ENCODE peak calls at places on chromosome 14, in eight cellular contexts. One of them, this sample, is unnamed.

GRCh38 chr14:104044016-104044415 is 41.5 kb upstream of the ASPG start:
- DNase-seq in GM23338: no peak
- DNase-seq in OCI-LY7: no peak
- DNase-seq in SK-N-SH: no peak
- DNase-seq in HCT116: no peak
- DNase-seq in MM.1S: no peak
- DNase-seq in Karpas-422: no peak
- DNase-seq in PC-9: peak; percentile 35
- DNase-seq in this sample: no peak

GRCh38 chr14:50675597-50675996 is 7.5 kb upstream of the SAV1 start:
- DNase-seq in OCI-LY7: no peak
- DNase-seq in HCT116: no peak
- DNase-seq in SK-N-SH: no peak
- DNase-seq in Karpas-422: no peak
- DNase-seq in GM23338: peak; percentile 29
- DNase-seq in PC-9: peak; percentile 35
- DNase-seq in MM.1S: no peak
- DNase-seq in this sample: peak; percentile 20

GRCh38 chr14:101600891-101601602 is 39.8 kb downstream of the DIO3 start:
- DNase-seq in SK-N-SH: no peak
- DNase-seq in GM23338: no peak
- DNase-seq in Karpas-422: no peak
- DNase-seq in HCT116: no peak
- DNase-seq in OCI-LY7: no peak
- DNase-seq in PC-9: no peak
- DNase-seq in MM.1S: no peak
- DNase-seq in this sample: no peak

GRCh38 chr14:33534636-33535035 is 416.2 kb downstream of the EGLN3 start:
- DNase-seq in PC-9: no peak
- DNase-seq in SK-N-SH: no peak
- DNase-seq in Karpas-422: no peak
- DNase-seq in HCT116: no peak
- DNase-seq in GM23338: no peak
- DNase-seq in MM.1S: no peak
- DNase-seq in OCI-LY7: no peak
- DNase-seq in this sample: no peak

GRCh38 chr14:23864252-23864651 is 89.3 kb upstream of the DHRS4 start:
- DNase-seq in HCT116: no peak
- DNase-seq in SK-N-SH: no peak
- DNase-seq in PC-9: no peak
- DNase-seq in Karpas-422: no peak
- DNase-seq in GM23338: no peak
- DNase-seq in OCI-LY7: no peak
- DNase-seq in MM.1S: no peak
- DNase-seq in this sample: no peak

GRCh38 chr14:105380656-105381210 is 17.6 kb upstream of the TEX22 start:
- DNase-seq in GM23338: no peak
- DNase-seq in Karpas-422: no peak
- DNase-seq in SK-N-SH: no peak
- DNase-seq in MM.1S: no peak
- DNase-seq in PC-9: no peak
- DNase-seq in HCT116: no peak
- DNase-seq in OCI-LY7: no peak
- DNase-seq in this sample: no peak

GRCh38 chr14:65440230-65440629 is 27.7 kb downstream of the FUT8 start:
- DNase-seq in OCI-LY7: no peak
- DNase-seq in Karpas-422: no peak
- DNase-seq in GM23338: no peak
- DNase-seq in SK-N-SH: no peak
- DNase-seq in HCT116: no peak
- DNase-seq in MM.1S: no peak
- DNase-seq in PC-9: no peak
- DNase-seq in this sample: no peak

GRCh38 chr14:92348154-92348553 is 25.2 kb downstream of the SLC24A4 start:
- DNase-seq in HCT116: no peak
- DNase-seq in OCI-LY7: no peak
- DNase-seq in PC-9: peak; percentile 94
- DNase-seq in MM.1S: no peak
- DNase-seq in Karpas-422: no peak
- DNase-seq in GM23338: no peak
- DNase-seq in SK-N-SH: no peak
- DNase-seq in this sample: no peak

GRCh38 chr14:70359076-70359424 is 433 bp downstream of the COX16 start:
- DNase-seq in SK-N-SH: no peak
- DNase-seq in OCI-LY7: no peak
- DNase-seq in Karpas-422: peak; percentile 51
- DNase-seq in GM23338: no peak
- DNase-seq in HCT116: no peak
- DNase-seq in PC-9: no peak
- DNase-seq in MM.1S: no peak
- DNase-seq in this sample: peak; percentile 62

GRCh38 chr14:68789002-68789797 is 3.7 kb downstream of the ZFP36L1 start:
- DNase-seq in OCI-LY7: peak; percentile 89
- DNase-seq in SK-N-SH: peak; percentile 95
- DNase-seq in GM23338: peak; percentile 71
- DNase-seq in HCT116: no peak
- DNase-seq in Karpas-422: peak; percentile 92
- DNase-seq in MM.1S: no peak
- DNase-seq in PC-9: peak; percentile 77
- DNase-seq in this sample: peak; percentile 88

GRCh38 chr14:92902726-92903125 is 20.2 kb upstream of the CHGA start:
- DNase-seq in GM23338: peak; percentile 62
- DNase-seq in HCT116: no peak
- DNase-seq in PC-9: no peak
- DNase-seq in Karpas-422: no peak
- DNase-seq in SK-N-SH: no peak
- DNase-seq in OCI-LY7: no peak
- DNase-seq in MM.1S: no peak
- DNase-seq in this sample: no peak

GRCh38 chr14:104978774-104979691 is 859 bp upstream of the AHNAK2 start:
- DNase-seq in OCI-LY7: no peak
- DNase-seq in PC-9: no peak
- DNase-seq in GM23338: no peak
- DNase-seq in SK-N-SH: no peak
- DNase-seq in Karpas-422: no peak
- DNase-seq in HCT116: no peak
- DNase-seq in MM.1S: no peak
- DNase-seq in this sample: no peak

GRCh38 chr14:77302926-77303325 is 17.8 kb downstream of the POMT2 start:
- DNase-seq in SK-N-SH: no peak
- DNase-seq in HCT116: peak; percentile 65
- DNase-seq in PC-9: peak; percentile 89
- DNase-seq in Karpas-422: no peak
- DNase-seq in OCI-LY7: no peak
- DNase-seq in GM23338: no peak
- DNase-seq in MM.1S: no peak
- DNase-seq in this sample: peak; percentile 80

GRCh38 chr14:54785111-54785777 is 117.4 kb downstream of the GCH1 start:
- DNase-seq in OCI-LY7: peak; percentile 14
- DNase-seq in PC-9: no peak
- DNase-seq in Karpas-422: peak; percentile 89
- DNase-seq in MM.1S: no peak
- DNase-seq in SK-N-SH: peak; percentile 49
- DNase-seq in GM23338: no peak
- DNase-seq in HCT116: no peak
- DNase-seq in this sample: no peak

GRCh38 chr14:76212242-76212641 is 60.5 kb downstream of the GPATCH2L start:
- DNase-seq in OCI-LY7: no peak
- DNase-seq in Karpas-422: no peak
- DNase-seq in HCT116: no peak
- DNase-seq in GM23338: no peak
- DNase-seq in PC-9: no peak
- DNase-seq in SK-N-SH: no peak
- DNase-seq in MM.1S: no peak
- DNase-seq in this sample: no peak

GRCh38 chr14:33377596-33378390 is 439.1 kb downstream of the NPAS3 start:
- DNase-seq in GM23338: no peak
- DNase-seq in OCI-LY7: no peak
- DNase-seq in Karpas-422: no peak
- DNase-seq in SK-N-SH: no peak
- DNase-seq in PC-9: no peak
- DNase-seq in MM.1S: no peak
- DNase-seq in HCT116: no peak
- DNase-seq in this sample: no peak

GRCh38 chr14:101223147-101223546 is 319.6 kb upstream of the RTL1 start:
- DNase-seq in GM23338: peak; percentile 68
- DNase-seq in Karpas-422: no peak
- DNase-seq in SK-N-SH: no peak
- DNase-seq in OCI-LY7: no peak
- DNase-seq in PC-9: no peak
- DNase-seq in MM.1S: no peak
- DNase-seq in HCT116: no peak
- DNase-seq in this sample: no peak

GRCh38 chr14:103630364-103631108 is 1.5 kb downstream of the KLC1 start:
- DNase-seq in PC-9: no peak
- DNase-seq in Karpas-422: no peak
- DNase-seq in GM23338: no peak
- DNase-seq in SK-N-SH: no peak
- DNase-seq in MM.1S: no peak
- DNase-seq in OCI-LY7: no peak
- DNase-seq in HCT116: no peak
- DNase-seq in this sample: peak; percentile 70

GRCh38 chr14:69096766-69097475 is 56.0 kb downstream of the DCAF5 start:
- DNase-seq in Karpas-422: no peak
- DNase-seq in OCI-LY7: no peak
- DNase-seq in SK-N-SH: no peak
- DNase-seq in GM23338: peak; percentile 39
- DNase-seq in MM.1S: no peak
- DNase-seq in HCT116: no peak
- DNase-seq in PC-9: no peak
- DNase-seq in this sample: no peak

GRCh38 chr14:61322799-61323290 is 1.5 kb downstream of the PRKCH start:
- DNase-seq in HCT116: peak; percentile 66
- DNase-seq in OCI-LY7: no peak
- DNase-seq in MM.1S: no peak
- DNase-seq in Karpas-422: no peak
- DNase-seq in PC-9: peak; percentile 85
- DNase-seq in SK-N-SH: peak; percentile 27
- DNase-seq in GM23338: peak; percentile 15
- DNase-seq in this sample: peak; percentile 24
- H3K9me2 ChIP-seq in HCT116: no peaks in the 10 kb centered on the region
- H3K9me2 ChIP-seq in OCI-LY7: no peaks in the 10 kb centered on the region
- H3K9me2 ChIP-seq in MM.1S: no peaks in the 10 kb centered on the region
- H3K9me2 ChIP-seq in Karpas-422: no peaks in the 10 kb centered on the region
- H3K9me2 ChIP-seq in PC-9: no peaks in the 10 kb centered on the region
- H3K9me2 ChIP-seq in SK-N-SH: no peaks in the 10 kb centered on the region
- H3K9me2 ChIP-seq in GM23338: no peaks in the 10 kb centered on the region
- H3K9me2 ChIP-seq in this sample: no peaks in the 10 kb centered on the region

DNA sequence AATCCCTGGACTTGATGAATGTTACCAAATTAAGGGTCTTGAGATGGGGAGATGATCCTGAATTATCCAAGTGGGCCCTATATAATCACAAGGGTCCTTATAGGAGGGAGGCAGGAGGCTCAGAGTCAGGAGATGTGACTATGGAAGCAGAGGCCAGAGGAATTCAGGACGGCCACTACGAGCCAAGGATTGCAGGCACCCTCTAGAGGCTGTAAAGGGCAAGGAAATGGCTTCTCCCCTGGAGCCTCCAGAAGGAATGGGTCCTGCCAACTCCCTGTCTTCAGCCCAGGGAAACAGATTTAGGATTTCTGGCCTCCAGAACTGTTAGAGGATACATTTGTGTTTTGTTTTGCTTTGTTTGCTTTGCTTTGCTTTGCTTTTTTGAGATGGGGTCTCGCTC is 8.8 kb downstream of the BDKRB1 start:
- DNase-seq in MM.1S: no peak
- DNase-seq in SK-N-SH: no peak
- DNase-seq in OCI-LY7: no peak
- DNase-seq in GM23338: peak; percentile 60
- DNase-seq in Karpas-422: no peak
- DNase-seq in HCT116: no peak
- DNase-seq in PC-9: no peak
- DNase-seq in this sample: peak; percentile 59
- H3K9me2 ChIP-seq in MM.1S: no peaks in the 10 kb centered on the region
- H3K9me2 ChIP-seq in SK-N-SH: no peaks in the 10 kb centered on the region
- H3K9me2 ChIP-seq in OCI-LY7: no peaks in the 10 kb centered on the region
- H3K9me2 ChIP-seq in GM23338: peaks cover 3% of the 10 kb centered on the region
- H3K9me2 ChIP-seq in Karpas-422: no peaks in the 10 kb centered on the region
- H3K9me2 ChIP-seq in HCT116: no peaks in the 10 kb centered on the region
- H3K9me2 ChIP-seq in PC-9: no peaks in the 10 kb centered on the region
- H3K9me2 ChIP-seq in this sample: no peaks in the 10 kb centered on the region

GRCh38 chr14:31965735-31966598 is 111.1 kb upstream of the ARHGAP5 start:
- DNase-seq in MM.1S: no peak
- DNase-seq in SK-N-SH: no peak
- DNase-seq in OCI-LY7: no peak
- DNase-seq in HCT116: no peak
- DNase-seq in Karpas-422: no peak
- DNase-seq in GM23338: no peak
- DNase-seq in PC-9: peak; percentile 45
- DNase-seq in this sample: peak; percentile 34

GRCh38 chr14:31968107-31968810 is 108.8 kb upstream of the ARHGAP5 start:
- DNase-seq in SK-N-SH: no peak
- DNase-seq in PC-9: no peak
- DNase-seq in GM23338: no peak
- DNase-seq in OCI-LY7: peak; percentile 27
- DNase-seq in HCT116: no peak
- DNase-seq in MM.1S: no peak
- DNase-seq in Karpas-422: peak; percentile 73
- DNase-seq in this sample: peak; percentile 72

GRCh38 chr14:31968912-31969311 is 108.2 kb upstream of the ARHGAP5 start:
- DNase-seq in HCT116: no peak
- DNase-seq in GM23338: no peak
- DNase-seq in SK-N-SH: no peak
- DNase-seq in Karpas-422: no peak
- DNase-seq in PC-9: no peak
- DNase-seq in OCI-LY7: no peak
- DNase-seq in MM.1S: no peak
- DNase-seq in this sample: peak; percentile 12

GRCh38 chr14:31966896-31967668 is 110.0 kb upstream of the ARHGAP5 start:
- DNase-seq in OCI-LY7: no peak
- DNase-seq in GM23338: no peak
- DNase-seq in SK-N-SH: no peak
- DNase-seq in MM.1S: no peak
- DNase-seq in PC-9: no peak
- DNase-seq in Karpas-422: no peak
- DNase-seq in HCT116: no peak
- DNase-seq in this sample: peak; percentile 9

DNA sequence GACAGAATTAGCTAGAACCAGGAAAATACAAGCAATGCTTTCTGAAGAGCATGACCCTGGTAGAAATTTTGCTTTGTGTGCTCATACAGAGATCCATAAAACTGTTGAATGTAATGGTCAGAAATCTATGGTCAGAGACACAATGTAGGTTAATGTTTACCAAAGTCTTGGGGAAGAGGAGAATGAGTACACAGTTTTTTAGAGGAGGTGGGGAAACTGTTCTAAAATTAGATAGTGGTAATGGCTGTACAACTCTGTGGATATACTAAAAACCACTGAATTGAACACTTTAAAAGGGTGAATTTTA is 109.5 kb upstream of the ARHGAP5 start:
- DNase-seq in OCI-LY7: no peak
- DNase-seq in GM23338: no peak
- DNase-seq in MM.1S: no peak
- DNase-seq in HCT116: no peak
- DNase-seq in PC-9: no peak
- DNase-seq in Karpas-422: no peak
- DNase-seq in SK-N-SH: no peak
- DNase-seq in this sample: no peak
- H3K9me2 ChIP-seq in OCI-LY7: no peaks in the 10 kb centered on the region
- H3K9me2 ChIP-seq in GM23338: peaks cover 10% of the 10 kb centered on the region
- H3K9me2 ChIP-seq in MM.1S: no peaks in the 10 kb centered on the region
- H3K9me2 ChIP-seq in HCT116: no peaks in the 10 kb centered on the region
- H3K9me2 ChIP-seq in PC-9: no peaks in the 10 kb centered on the region
- H3K9me2 ChIP-seq in Karpas-422: no peaks in the 10 kb centered on the region
- H3K9me2 ChIP-seq in SK-N-SH: no peaks in the 10 kb centered on the region
- H3K9me2 ChIP-seq in this sample: no peaks in the 10 kb centered on the region

GRCh38 chr14:39547845-39548244 is 115.6 kb upstream of the FBXO33 start:
- DNase-seq in HCT116: no peak
- DNase-seq in SK-N-SH: no peak
- DNase-seq in Karpas-422: no peak
- DNase-seq in PC-9: no peak
- DNase-seq in GM23338: no peak
- DNase-seq in MM.1S: no peak
- DNase-seq in OCI-LY7: no peak
- DNase-seq in this sample: no peak
- H3K9me2 ChIP-seq in HCT116: no peaks in the 10 kb centered on the region
- H3K9me2 ChIP-seq in SK-N-SH: no peaks in the 10 kb centered on the region
- H3K9me2 ChIP-seq in Karpas-422: no peaks in the 10 kb centered on the region
- H3K9me2 ChIP-seq in PC-9: no peaks in the 10 kb centered on the region
- H3K9me2 ChIP-seq in GM23338: no peaks in the 10 kb centered on the region
- H3K9me2 ChIP-seq in MM.1S: no peaks in the 10 kb centered on the region
- H3K9me2 ChIP-seq in OCI-LY7: no peaks in the 10 kb centered on the region
- H3K9me2 ChIP-seq in this sample: no peaks in the 10 kb centered on the region